ENCODE peak calls at places on chromosomes 4 and X, in four cellular contexts. W is lower lobe of right lung, Q is fibroblast of the aortic adventitia, Y is neural progenitor cell. L is an unnamed sample.
A peak's percentile ranks its signal among the peaks of the same experiment; 100 is the strongest.

GRCh38 chr4:118730683-118731082 is 45.5 kb downstream of the METTL14 start:
- DNase-seq in W (no peak), Y (no peak), Q (no peak), L (no peak)

GRCh38 chr4:44194365-44194764 is 254.2 kb downstream of the KCTD8 start:
- DNase-seq in W (no peak), Y (no peak), Q (no peak), L (peak; percentile 10)

GRCh38 chrX:17032351-17032750 is 85.9 kb downstream of the REPS2 start:
- DNase-seq in Y (no peak), Q (peak; percentile 87), W (no peak), L (peak; percentile 91)

GRCh38 chrX:48498374-48498809 is 10.4 kb upstream of the PORCN start:
- DNase-seq in W (no peak), Y (no peak), Q (peak; percentile 63), L (peak; percentile 68)

GRCh38 chr4:23805381-23805780 is 84.5 kb downstream of the PPARGC1A start:
- DNase-seq in W (no peak), Y (no peak), Q (no peak), L (peak; percentile 15)

GRCh38 chrX:16678689-16679088 is 28.7 kb downstream of the S100G start:
- DNase-seq in Y (no peak), W (no peak), Q (no peak), L (no peak)

GRCh38 chrX:46912098-46912672 is at the start of gene JADE3:
- DNase-seq in Y (peak; percentile 90), W (peak; percentile 83), Q (peak; percentile 63), L (peak; percentile 67)

GRCh38 chrX:55220119-55220794 is at the start of gene PAGE5:
- DNase-seq in W (no peak), Q (no peak), Y (no peak), L (no peak)

GRCh38 chr4:71333960-71334951 is 4.6 kb upstream of the SLC4A4 start:
- DNase-seq in W (no peak), Q (peak; percentile 35), Y (no peak), L (peak; percentile 15)

DNA sequence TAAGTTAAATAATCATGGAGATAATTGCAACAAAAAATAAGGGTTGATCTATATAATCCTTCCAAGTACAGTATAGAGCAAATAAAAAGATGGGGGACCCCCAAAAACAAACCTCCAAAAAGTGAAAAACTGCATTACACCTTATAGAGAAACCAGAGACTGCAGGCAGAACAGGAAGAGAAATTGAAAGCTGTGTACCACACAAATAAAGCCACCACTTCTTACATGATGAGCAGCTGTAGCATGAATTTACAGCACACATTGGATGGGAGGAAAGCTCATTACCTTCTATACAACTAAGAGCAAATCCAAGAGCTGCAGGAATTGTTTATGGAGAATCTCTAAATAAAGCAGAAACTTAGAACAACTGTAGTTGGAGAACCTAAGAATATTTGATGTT is 152.4 kb upstream of the PDE5A start:
- DNase-seq in W (no peak), Y (no peak), Q (no peak), L (no peak)
- TF ChIP-seq CTCF in W (no peak), Y (no peak), Q (no peak), L (no peak)

DNA sequence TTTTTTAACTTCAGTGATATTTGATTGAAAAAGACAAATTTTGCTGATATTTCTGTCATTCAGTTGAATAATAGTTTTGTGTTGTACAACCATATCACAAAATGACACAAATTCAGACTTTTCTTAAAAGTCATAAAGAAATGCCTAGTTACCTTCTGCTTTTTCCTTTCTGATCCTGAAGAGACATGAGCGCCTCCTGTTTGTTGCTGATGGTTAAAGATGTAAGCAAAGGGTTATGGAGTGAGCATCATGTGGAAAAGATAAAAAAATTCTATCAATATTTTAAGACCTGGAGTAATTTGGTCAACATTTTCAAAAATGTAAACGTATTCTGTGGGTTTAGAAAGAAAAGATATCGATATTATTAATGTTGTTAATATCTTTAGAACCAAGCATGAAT is 669.9 kb upstream of the NR3C2 start:
- DNase-seq in W (no peak), Y (no peak), Q (no peak), L (no peak)
- TF ChIP-seq CTCF in W (no peak), Y (peak; percentile 23), Q (no peak), L (no peak)

DNA sequence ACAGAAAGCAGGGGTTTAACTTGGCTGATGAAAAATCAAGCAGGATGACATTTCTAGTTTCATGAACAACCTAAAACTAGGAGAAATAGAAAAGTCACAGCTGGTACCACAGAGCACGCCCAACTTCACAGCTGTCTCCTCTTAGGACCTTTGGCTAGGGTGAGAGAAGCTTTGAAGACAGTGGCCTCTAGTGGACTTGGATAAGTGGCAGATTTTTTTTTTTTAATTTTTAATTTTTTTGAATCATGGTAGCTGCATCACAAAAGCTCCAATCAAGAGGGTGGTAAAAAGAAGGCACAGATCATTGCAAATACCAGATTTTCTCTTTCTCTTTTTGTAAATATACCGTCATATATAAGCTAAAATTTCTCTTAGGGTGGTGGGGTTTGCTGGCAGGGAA is 20.2 kb upstream of the MAP3K15 start:
- DNase-seq in W (no peak), Q (peak; percentile 37), Y (peak; percentile 28), L (peak; percentile 8)
- TF ChIP-seq CTCF in W (no peak), Q (peak; percentile 39), Y (peak; percentile 43), L (peak; percentile 34)

GRCh38 chr4:163679189-163679588 is 184.7 kb downstream of the TMA16 start:
- DNase-seq in W (no peak), Y (peak; percentile 18), Q (no peak), L (no peak)
- TF ChIP-seq CTCF in W (no peak), Y (peak; percentile 31), Q (no peak), L (peak; percentile 42)

GRCh38 chr4:63558709-63559108 is 850.5 kb downstream of the TECRL start:
- DNase-seq in Y (no peak), Q (no peak), W (no peak), L (no peak)

GRCh38 chr4:63566658-63567057 is 842.6 kb downstream of the TECRL start:
- DNase-seq in Y (no peak), W (no peak), Q (no peak), L (no peak)

DNA sequence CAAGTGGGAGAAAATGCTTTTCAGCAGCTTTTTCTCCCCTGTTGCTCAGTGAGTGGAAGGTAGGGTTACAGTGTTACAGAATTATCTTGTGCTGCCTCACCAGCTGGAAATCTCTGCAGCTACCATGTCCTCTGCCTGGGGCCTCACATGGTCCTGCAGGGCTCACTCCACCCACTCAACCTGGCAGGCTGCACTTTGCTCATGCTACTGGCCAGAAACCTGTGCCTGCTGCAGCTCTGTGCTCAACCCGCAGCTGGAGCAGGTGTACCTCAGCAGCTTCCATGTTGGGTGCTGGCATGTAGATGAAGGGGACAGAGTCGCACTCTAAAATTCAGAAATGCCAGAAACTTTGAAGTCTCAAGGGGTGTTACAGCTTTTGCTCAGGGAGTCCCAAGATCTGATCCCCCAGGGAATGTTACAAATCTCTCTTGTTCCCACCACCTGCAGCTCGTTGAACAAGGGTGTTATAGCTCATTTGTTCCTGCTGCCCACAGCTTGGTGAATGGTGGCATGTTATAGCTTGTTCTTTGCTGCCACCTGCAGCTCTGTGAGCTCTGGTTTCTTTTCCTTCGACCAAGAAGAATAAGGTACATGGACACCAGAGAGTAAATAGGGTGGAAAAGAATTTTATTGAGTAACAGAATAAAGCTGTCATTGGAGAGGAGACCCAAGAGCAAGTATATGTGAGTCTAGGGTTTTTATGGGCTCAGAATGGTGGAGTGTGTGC is 845.8 kb downstream of the TECRL start:
- DNase-seq in Y (peak; percentile 71), Q (no peak), W (no peak), L (no peak)
- TF ChIP-seq CTCF in Y (peak; percentile 61), Q (no peak), W (no peak), L (no peak)

GRCh38 chr4:120809518-120809917 is 113.0 kb downstream of the PRDM5 start:
- DNase-seq in Y (no peak), Q (no peak), W (no peak), L (no peak)
- TF ChIP-seq CTCF in Y (peak; percentile 38), Q (peak; percentile 41), W (peak; percentile 22), L (peak; percentile 24)

GRCh38 chrX:26922278-26922677 is 540.9 kb downstream of the PPP4R3C start:
- DNase-seq in Q (peak; percentile 35), W (no peak), Y (no peak), L (peak; percentile 41)

GRCh38 chrX:26914232-26914631 is 548.9 kb downstream of the PPP4R3C start:
- DNase-seq in Y (no peak), Q (peak; percentile 16), W (no peak), L (no peak)

GRCh38 chrX:26915064-26915463 is 548.1 kb downstream of the PPP4R3C start:
- DNase-seq in Y (no peak), Q (peak; percentile 2), W (no peak), L (no peak)

DNA sequence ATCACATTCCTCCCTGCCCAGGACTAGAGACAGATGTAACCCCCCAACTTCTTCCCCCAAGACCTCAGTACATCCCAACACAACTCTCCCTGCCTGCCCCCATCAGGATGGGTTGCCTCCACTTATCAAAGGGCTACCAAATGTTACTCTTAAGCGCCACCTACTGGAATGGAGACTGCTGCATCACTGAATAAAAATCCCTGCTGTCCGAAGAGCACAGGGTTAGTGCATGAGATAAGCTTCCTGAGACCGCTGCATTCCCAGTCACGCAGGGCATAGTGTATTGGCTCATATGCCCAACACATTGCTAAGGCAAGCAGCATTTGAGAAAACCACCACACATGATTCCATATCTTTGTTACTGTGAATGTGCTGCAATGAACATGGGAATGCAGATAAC is 544.5 kb downstream of the PPP4R3C start:
- DNase-seq in Y (peak; percentile 56), Q (peak; percentile 8), W (no peak), L (no peak)
- TF ChIP-seq CTCF in Y (peak; percentile 55), Q (peak; percentile 2), W (no peak), L (peak; percentile 26)